ENCODE peak calls at places on chromosome 14, in five cellular contexts. Z is NCI-H2171; R is AG09319; A is activated naive CD4-positive, alpha-beta T cell; D is WTC11. O is an unnamed sample.

GRCh38 chr14:23524954-23525353 is 26.6 kb downstream of the ZFHX2 start:
- DNase-seq in A (no peak), D (no peak), Z (no peak), R (no peak), O (no peak)

GRCh38 chr14:71529855-71530254 is 402.4 kb upstream of the RGS6 start:
- DNase-seq in Z (no peak), R (no peak), D (no peak), A (no peak), O (peak)

GRCh38 chr14:97544581-97544980 is 747.4 kb downstream of the VRK1 start:
- DNase-seq in R (no peak), D (no peak), Z (no peak), A (no peak), O (no peak)

GRCh38 chr14:55665067-55665700 is 85.2 kb downstream of the KTN1 start:
- DNase-seq in Z (no peak), D (no peak), R (no peak), A (no peak), O (no peak)

GRCh38 chr14:72836085-72836484 is 57.8 kb downstream of the DPF3 start:
- DNase-seq in R (no peak), Z (no peak), D (no peak), A (no peak), O (no peak)

GRCh38 chr14:87000071-87000470 is 992.9 kb downstream of the GALC start:
- DNase-seq in D (no peak), Z (peak), A (no peak), R (no peak), O (no peak)

GRCh38 chr14:94748667-94749347 is 21.1 kb downstream of the GSC start:
- DNase-seq in Z (no peak), R (no peak), A (no peak), D (peak), O (no peak)

GRCh38 chr14:81388236-81388801 is 11.8 kb downstream of the STON2 start:
- DNase-seq in Z (peak), A (no peak), D (no peak), R (no peak), O (no peak)

GRCh38 chr14:89617471-89618291 is 200.6 kb upstream of the FOXN3 start:
- DNase-seq in R (no peak), A (no peak), Z (no peak), D (no peak), O (no peak)

GRCh38 chr14:35631071-35631805 is 97.3 kb downstream of the INSM2 start:
- DNase-seq in A (no peak), D (no peak), Z (no peak), R (no peak), O (no peak)

GRCh38 chr14:104235686-104236085 is 97.3 kb downstream of the KIF26A start:
- DNase-seq in Z (no peak), A (no peak), R (no peak), D (no peak), O (no peak)

GRCh38 chr14:56057071-56057865 is 60.9 kb upstream of the PELI2 start:
- DNase-seq in Z (peak), R (no peak), D (no peak), A (no peak), O (no peak)

GRCh38 chr14:91332448-91333059 is 85.1 kb downstream of the CCDC88C start:
- DNase-seq in Z (no peak), A (no peak), R (no peak), D (no peak), O (no peak)

GRCh38 chr14:75884198-75884611 is 97.6 kb downstream of the TGFB3 start:
- DNase-seq in Z (no peak), R (no peak), A (no peak), D (no peak), O (no peak)

GRCh38 chr14:39768579-39768978 is 336.3 kb upstream of the FBXO33 start:
- DNase-seq in D (no peak), A (no peak), R (no peak), Z (no peak), O (no peak)

GRCh38 chr14:28656704-28657255 is 109.8 kb upstream of the FOXG1 start:
- DNase-seq in Z (no peak), D (no peak), R (no peak), A (no peak), O (no peak)

GRCh38 chr14:85380891-85381290 is 149.1 kb upstream of the FLRT2 start:
- DNase-seq in D (no peak), A (no peak), Z (no peak), R (no peak), O (peak)

GRCh38 chr14:77158175-77158908 is 16.8 kb upstream of the ZDHHC22 start:
- DNase-seq in D (peak), Z (peak), R (peak), A (no peak), O (peak)

GRCh38 chr14:99758121-99758871 is 34.9 kb upstream of the EML1 start:
- DNase-seq in D (peak), R (peak), A (no peak), Z (no peak), O (peak)

GRCh38 chr14:55980970-55981369 is 137.2 kb upstream of the PELI2 start:
- DNase-seq in R (no peak), D (no peak), A (no peak), Z (no peak), O (no peak)

GRCh38 chr14:79369359-79370332 is 841.7 kb downstream of the DIO2 start:
- DNase-seq in Z (no peak), A (no peak), R (no peak), D (no peak), O (peak)

GRCh38 chr14:90726656-90727055 is 89.6 kb downstream of the TTC7B start:
- DNase-seq in Z (no peak), D (peak), R (no peak), A (no peak), O (peak)

GRCh38 chr14:77605392-77605978 is 11.0 kb downstream of the SPTLC2 start:
- DNase-seq in A (no peak), R (no peak), D (no peak), Z (no peak), O (no peak)

GRCh38 chr14:37512173-37512572 is 82.9 kb downstream of the FOXA1 start:
- DNase-seq in R (no peak), Z (no peak), D (no peak), A (no peak), O (no peak)

GRCh38 chr14:91058017-91058675 is 2.3 kb downstream of the RPS6KA5 start:
- DNase-seq in D (no peak), Z (no peak), A (no peak), R (no peak), O (no peak)

GRCh38 chr14:99312106-99312505 is 40.1 kb upstream of the BCL11B start:
- DNase-seq in D (no peak), R (no peak), Z (no peak), A (no peak), O (no peak)